ENCODE peak calls at places on chromosome 18, in four cellular contexts. B is K562, F is GM12878, E is HepG2. D is an unnamed sample.

GRCh38 chr18:78724214-78724834 is 255.3 kb upstream of the SALL3 start:
- DNase-seq in F (no peak), B (no peak), E (no peak), D (no peak)

GRCh38 chr18:35778850-35779634 is 193.4 kb upstream of the RMP24 start:
- DNase-seq in E (no peak), F (no peak), B (no peak), D (no peak)

GRCh38 chr18:36580266-36580665 is 248.5 kb downstream of the TPGS2 start:
- DNase-seq in F (no peak), B (no peak), E (no peak), D (no peak)

GRCh38 chr18:13913205-13913604 is 2.1 kb downstream of the MC2R start:
- DNase-seq in B (no peak), F (no peak), E (no peak), D (no peak)

GRCh38 chr18:80154293-80154692 is 45.2 kb downstream of the ADNP2 start:
- DNase-seq in F (peak), B (peak), E (peak), D (peak)

GRCh38 chr18:55513199-55513598 is 74.8 kb downstream of the TCF4 start:
- DNase-seq in E (no peak), F (no peak), B (no peak), D (no peak)

GRCh38 chr18:11976882-11977281 is 4.4 kb upstream of the IMPA2 start:
- DNase-seq in B (peak), F (no peak), E (no peak), D (no peak)

GRCh38 chr18:53771664-53772063 is 452.8 kb downstream of the MBD2 start:
- DNase-seq in E (no peak), F (no peak), B (no peak), D (no peak)

GRCh38 chr18:12621737-12622306 is 36.1 kb downstream of the SPIRE1 start:
- DNase-seq in F (no peak), E (no peak), B (peak), D (no peak)

GRCh38 chr18:49859006-49859359 is 45.6 kb upstream of the ACAA2 start:
- DNase-seq in B (no peak), F (no peak), E (no peak), D (no peak)

GRCh38 chr18:79952996-79953559 is 1.6 kb upstream of the SLC66A2 start:
- DNase-seq in B (no peak), F (no peak), E (no peak), D (no peak)

GRCh38 chr18:28045176-28045810 is 131.6 kb downstream of the CDH2 start:
- DNase-seq in E (no peak), F (no peak), B (no peak), D (no peak)

GRCh38 chr18:13004316-13004879 is 13.2 kb downstream of the CEP192 start:
- DNase-seq in F (no peak), E (no peak), B (no peak), D (no peak)

GRCh38 chr18:74834424-74835309 is 237.0 kb downstream of the ZNF407 start:
- DNase-seq in E (peak), B (no peak), F (no peak), D (no peak)

GRCh38 chr18:24530630-24531111 is 70.2 kb downstream of the HRH4 start:
- DNase-seq in E (no peak), B (no peak), F (no peak), D (no peak)

GRCh38 chr18:44683566-44683965 is 2.9 kb downstream of the SETBP1 start:
- DNase-seq in E (no peak), B (no peak), F (no peak), D (no peak)

GRCh38 chr18:79528846-79529245 is 133.1 kb downstream of the NFATC1 start:
- DNase-seq in B (peak), E (peak), F (no peak), D (peak)

GRCh38 chr18:31274915-31275314 is 43.0 kb upstream of the DSG1 start:
- DNase-seq in B (no peak), E (peak), F (no peak), D (peak)

GRCh38 chr18:78787751-78788150 is 191.9 kb upstream of the SALL3 start:
- DNase-seq in B (no peak), E (no peak), F (no peak), D (no peak)

DNA sequence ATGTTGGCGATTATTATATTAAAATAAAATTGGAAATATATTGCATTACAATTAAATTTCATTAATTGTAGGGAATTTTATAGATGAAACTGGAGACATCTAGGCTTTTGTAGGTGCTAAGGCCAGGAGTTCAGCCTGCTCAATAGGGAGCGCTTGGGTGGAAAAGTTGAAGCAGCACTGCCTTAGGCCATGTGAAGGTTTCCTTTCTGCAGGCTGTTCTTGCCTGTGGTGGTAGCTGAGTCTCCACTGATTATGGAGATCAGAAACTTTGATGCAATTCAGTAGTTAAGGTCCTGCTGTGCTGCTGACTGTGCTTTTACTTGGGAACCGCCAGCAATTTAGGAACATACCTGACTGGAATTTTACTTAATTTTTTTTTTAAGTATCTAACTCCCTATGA is 179.9 kb upstream of the BOD1L2 start:
- DNase-seq in B (no peak), F (no peak), E (no peak), D (no peak)
- TF ChIP-seq FOXK2 in B (no peak), F (no peak), E (no peak), D (no peak)

DNA sequence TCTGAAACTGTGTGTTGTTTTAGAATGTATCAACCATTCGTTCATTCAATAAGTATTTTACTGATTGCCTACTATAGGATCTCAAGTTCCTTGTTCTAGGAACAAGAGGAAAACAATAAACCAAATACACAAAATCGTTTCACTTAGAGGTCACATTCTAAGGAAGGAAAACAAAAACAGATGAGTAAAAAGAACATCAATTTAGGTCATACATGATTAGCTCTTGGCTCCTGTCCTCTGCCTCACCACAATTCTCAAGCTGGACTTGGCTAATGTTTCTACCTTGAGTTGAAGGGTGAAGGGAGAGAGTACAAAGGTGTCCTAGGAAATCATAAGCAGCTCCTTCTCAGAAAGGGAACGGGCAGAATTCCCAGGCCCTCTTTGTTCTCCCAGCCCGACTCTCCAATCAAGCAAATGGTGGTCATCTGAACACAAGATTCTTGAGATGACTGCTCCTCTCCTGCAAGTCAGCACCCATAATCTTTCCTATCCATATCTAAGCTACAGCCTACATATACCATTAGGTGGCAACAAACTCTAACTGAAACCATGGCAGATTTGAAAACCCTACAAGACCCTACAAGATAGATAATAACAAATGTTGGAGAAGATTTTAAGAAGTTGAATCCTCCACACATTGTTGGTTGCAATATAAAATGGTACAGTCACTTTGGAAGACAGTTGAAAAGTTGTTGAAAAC is 76.0 kb downstream of the CBLN2 start:
- DNase-seq in B (no peak), F (no peak), E (no peak), D (no peak)
- TF ChIP-seq FOXK2 in B (no peak), F (no peak), E (no peak), D (no peak)

DNA sequence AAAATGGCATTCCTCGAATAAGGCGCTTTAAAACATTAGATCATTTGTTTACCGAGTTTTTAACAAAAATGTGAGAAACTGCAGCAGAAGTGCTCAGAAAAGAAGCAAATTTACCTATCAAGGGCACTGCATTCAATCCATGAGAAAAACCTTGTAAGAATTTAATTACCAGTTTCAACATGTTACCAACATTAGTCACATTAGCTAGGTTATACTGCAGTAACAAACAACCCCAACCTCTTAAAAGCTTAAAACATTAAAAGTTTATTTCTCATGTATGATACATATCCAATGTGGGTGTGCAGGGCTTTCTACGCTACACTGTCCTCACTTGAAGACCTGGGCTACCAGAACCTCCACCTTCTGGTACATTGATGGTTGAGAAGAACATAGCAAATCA is 68.1 kb upstream of the CCBE1 start:
- DNase-seq in B (no peak), E (no peak), F (no peak), D (no peak)
- TF ChIP-seq FOXK2 in B (no peak), E (no peak), F (no peak), D (no peak)

GRCh38 chr18:3902676-3903075 is 452.7 kb downstream of the TGIF1 start:
- DNase-seq in B (no peak), F (no peak), E (no peak), D (no peak)

GRCh38 chr18:3903341-3903740 is 453.4 kb downstream of the TGIF1 start:
- DNase-seq in E (no peak), B (no peak), F (no peak), D (no peak)

GRCh38 chr18:3907955-3908354 is 458.0 kb downstream of the TGIF1 start:
- DNase-seq in E (no peak), B (no peak), F (no peak), D (no peak)

GRCh38 chr18:3901811-3902210 is 451.8 kb downstream of the TGIF1 start:
- DNase-seq in F (no peak), E (no peak), B (no peak), D (no peak)

GRCh38 chr18:3906072-3906471 is 456.1 kb downstream of the TGIF1 start:
- DNase-seq in B (no peak), F (peak), E (no peak), D (no peak)
- TF ChIP-seq FOXK2 in B (no peak), F (no peak), E (no peak), D (no peak)

DNA sequence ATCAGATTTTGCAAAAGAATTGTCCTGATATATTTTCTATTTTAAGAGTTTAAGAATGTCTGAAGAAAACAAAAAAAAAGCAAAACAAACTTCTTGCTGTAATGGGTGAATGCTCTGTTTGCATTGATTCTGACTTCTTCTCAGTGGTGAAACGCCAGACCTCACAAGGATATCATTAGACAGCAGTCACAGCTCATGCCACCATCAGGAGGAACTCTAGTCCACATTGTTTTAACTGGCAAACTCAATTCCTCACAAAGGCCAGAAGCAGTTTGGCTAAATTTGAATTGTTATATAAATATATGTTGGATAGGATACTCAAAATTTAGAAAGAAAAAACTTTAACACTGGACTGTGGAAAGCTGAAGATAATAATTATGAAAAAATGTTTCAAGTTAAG is 89.4 kb downstream of the DOK6 start:
- DNase-seq in E (no peak), F (no peak), B (no peak), D (no peak)
- TF ChIP-seq FOXK2 in E (no peak), F (no peak), B (no peak), D (no peak)

GRCh38 chr18:25705650-25706049 is 353.7 kb upstream of the ZNF521 start:
- DNase-seq in E (no peak), F (no peak), B (no peak), D (no peak)
- TF ChIP-seq FOXK2 in E (no peak), F (no peak), B (no peak), D (no peak)

DNA sequence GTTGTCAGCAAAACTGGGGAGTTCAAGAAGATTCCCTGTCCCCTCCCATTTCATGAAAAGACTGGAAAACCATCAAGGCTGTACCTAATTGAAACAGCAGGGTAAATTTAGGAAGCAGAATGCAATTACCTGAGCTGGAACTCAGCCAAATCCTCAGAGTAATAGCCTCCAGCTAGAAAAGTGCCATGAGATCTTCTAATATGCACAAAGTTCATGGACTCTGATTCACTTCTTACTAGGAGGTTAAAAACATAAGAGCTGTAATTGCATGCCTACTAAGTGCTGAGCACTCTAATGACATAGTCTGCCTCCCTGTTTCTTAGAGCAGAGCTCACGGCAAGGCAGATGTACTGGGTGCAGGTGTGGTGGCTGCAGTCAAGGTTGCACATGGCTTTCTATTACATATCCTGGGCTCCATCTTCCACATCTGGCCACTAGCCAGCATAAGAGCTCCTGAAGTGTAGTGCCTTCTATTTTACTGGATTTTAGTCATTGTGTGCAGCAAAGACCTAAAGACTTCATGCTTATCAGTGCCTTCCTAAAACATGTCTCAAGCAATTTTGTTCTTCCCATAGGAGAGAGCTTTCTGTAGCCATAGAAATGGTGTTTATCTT is 341.7 kb downstream of the PTPRM start:
- DNase-seq in B (no peak), F (no peak), E (no peak), D (no peak)
- TF ChIP-seq FOXK2 in B (no peak), F (no peak), E (no peak), D (no peak)

DNA sequence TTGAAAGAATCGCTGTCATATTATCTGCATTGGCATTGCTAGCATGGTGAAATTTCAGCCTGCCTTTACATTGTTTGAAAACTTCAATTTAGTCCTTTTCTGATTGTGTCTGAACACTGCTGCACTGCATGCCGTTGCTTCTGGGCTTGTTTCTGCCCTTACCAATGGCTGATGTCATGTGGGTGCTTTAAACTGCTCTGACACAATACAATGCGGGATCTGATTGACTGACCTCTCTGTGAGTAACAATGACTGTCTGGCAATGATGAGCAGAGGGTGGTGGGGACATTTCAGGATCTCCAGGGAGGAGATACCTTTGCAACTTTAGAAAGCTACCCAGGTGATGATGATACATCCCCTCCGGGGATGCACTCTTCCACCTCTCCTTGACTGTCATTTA is 119.5 kb upstream of the ZBTB14 start:
- DNase-seq in E (no peak), B (no peak), F (no peak), D (no peak)
- TF ChIP-seq FOXK2 in E (no peak), B (no peak), F (no peak), D (no peak)

DNA sequence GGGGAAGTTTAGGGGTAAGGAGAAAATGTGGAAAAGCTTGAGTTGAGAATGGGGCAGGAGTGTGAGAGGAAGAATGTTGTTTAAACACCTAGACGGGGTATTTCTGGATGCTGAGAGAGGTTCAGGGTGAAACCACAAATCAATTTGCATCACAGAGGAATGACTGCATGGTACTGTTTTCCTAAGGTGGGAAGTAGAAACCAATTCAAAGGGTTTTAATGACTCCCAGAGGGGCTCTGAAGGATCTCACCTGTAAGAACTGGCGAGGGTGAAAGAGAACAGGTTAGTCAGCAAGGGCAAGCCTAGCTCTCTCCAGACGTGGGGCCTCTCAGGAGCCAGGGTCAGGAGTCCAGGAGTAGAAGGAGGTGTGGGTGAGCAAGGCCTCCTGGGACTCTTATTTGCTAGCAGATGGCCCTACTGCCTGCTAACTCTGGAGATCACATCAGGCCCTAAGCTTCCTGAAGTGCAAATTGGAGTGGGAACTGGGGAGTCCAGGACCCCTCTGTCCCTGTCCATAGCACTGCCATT is 133.0 kb upstream of the CELF4 start:
- DNase-seq in E (no peak), F (no peak), B (no peak), D (no peak)
- TF ChIP-seq FOXK2 in E (no peak), F (no peak), B (no peak), D (no peak)

GRCh38 chr18:67665266-67665665 is 148.7 kb upstream of the DSEL start:
- DNase-seq in B (no peak), E (no peak), F (no peak), D (no peak)
- TF ChIP-seq FOXK2 in B (no peak), E (no peak), F (no peak), D (no peak)